ENCODE peak calls at places on chromosomes 1 and 21, in seven cellular contexts. V is cardiac muscle cell; Y is left ventricle myocardium superior; Z is HFFc6; J is stimulated activated CD8-positive, alpha-beta memory T cell treated with anti-CD3 and anti-CD28 coated beads, Interleukin-7, amount 100 ng/mL, for 1 hour; C is germinal center; M is dermis microvascular lymphatic vessel endothelial cell. E is an unnamed sample.

GRCh38 chr1:174160109-174160473 is 771 bp downstream of the RABGAP1L start:
- DNase-seq in V (peak; percentile 17), Y (peak; percentile 77), Z (peak; percentile 32), J (no peak), C (peak; percentile 27), M (peak; percentile 36), E (no peak)

GRCh38 chr1:213898684-213899083 is 89.1 kb upstream of the PROX1 start:
- DNase-seq in V (no peak), Y (no peak), Z (no peak), J (no peak), C (no peak), M (no peak), E (no peak)

GRCh38 chr1:197774691-197775281 is 494 bp downstream of the DENND1B start:
- DNase-seq in V (peak; percentile 78), Y (peak; percentile 75), Z (peak; percentile 29), J (no peak), C (peak; percentile 53), M (no peak), E (peak; percentile 29)

GRCh38 chr1:234271243-234271606 is 102.0 kb upstream of the COA6 start:
- DNase-seq in V (no peak), Y (no peak), Z (no peak), J (no peak), C (no peak), M (no peak), E (no peak)

GRCh38 chr1:113353581-113353980 is 36.7 kb upstream of the MAGI3 start:
- DNase-seq in V (no peak), Y (no peak), Z (no peak), J (no peak), C (no peak), M (no peak), E (no peak)

GRCh38 chr1:30842698-30843354 is 65.7 kb downstream of the SDC3 start:
- DNase-seq in V (peak; percentile 45), Y (no peak), Z (no peak), J (no peak), C (no peak), M (peak; percentile 17), E (peak; percentile 63)

GRCh38 chr1:161943713-161944112 is 80.0 kb downstream of the OLFML2B start:
- DNase-seq in V (no peak), Y (no peak), Z (no peak), J (no peak), C (no peak), M (no peak), E (no peak)

GRCh38 chr1:22236151-22236550 is 93.3 kb upstream of the WNT4 start:
- DNase-seq in V (no peak), Y (no peak), Z (no peak), J (no peak), C (no peak), M (no peak), E (no peak)

GRCh38 chr1:95176859-95177258 is 57.2 kb upstream of the RWDD3 start:
- DNase-seq in V (no peak), Y (no peak), Z (no peak), J (no peak), C (peak; percentile 3), M (no peak), E (no peak)

GRCh38 chr1:196607940-196608339 is 300 bp downstream of the KCNT2 start:
- DNase-seq in V (no peak), Y (no peak), Z (no peak), J (no peak), C (no peak), M (no peak), E (no peak)

GRCh38 chr21:34534522-34534921 is 22.5 kb upstream of the KCNE1 start:
- DNase-seq in V (no peak), Y (no peak), Z (no peak), J (no peak), C (no peak), M (no peak), E (no peak)

GRCh38 chr1:158942490-158942889 is 11.1 kb downstream of the PYHIN1 start:
- DNase-seq in V (no peak), Y (no peak), Z (no peak), J (no peak), C (no peak), M (no peak), E (no peak)

GRCh38 chr1:206719169-206719839 is 34.6 kb downstream of the MAPKAPK2 start:
- DNase-seq in V (no peak), Y (no peak), Z (no peak), J (no peak), C (no peak), M (no peak), E (no peak)

GRCh38 chr1:16236091-16236494 is 890 bp downstream of the CPLANE2 start:
- DNase-seq in V (no peak), Y (peak; percentile 52), Z (peak; percentile 41), J (peak; percentile 19), C (peak; percentile 82), M (peak; percentile 31), E (peak; percentile 68)

GRCh38 chr1:159560599-159560998 is 24.8 kb upstream of the OR10J5 start:
- DNase-seq in V (no peak), Y (no peak), Z (no peak), J (no peak), C (no peak), M (no peak), E (no peak)

GRCh38 chr1:212973426-212973825 is 23.1 kb downstream of the VASH2 start:
- DNase-seq in V (no peak), Y (no peak), Z (no peak), J (no peak), C (no peak), M (no peak), E (no peak)

E was measured in A673.